ENCODE peak calls at places on chromosomes 7 and 10, in five cellular contexts. R, P, X, E and K are unnamed samples.

GRCh38 chr10:124917168-124917938 is 24.6 kb upstream of the ZRANB1 start:
- DNase-seq in R (peak), P (peak), X (peak), E (peak), K (peak)

GRCh38 chr7:16266877-16267276 is 154.5 kb downstream of the CRPPA start:
- DNase-seq in R (no peak), P (no peak), X (no peak), E (no peak), K (no peak)

GRCh38 chr7:126535176-126535575 is 717.6 kb downstream of the GRM8 start:
- DNase-seq in R (no peak), P (no peak), X (no peak), E (no peak), K (no peak)

GRCh38 chr7:29113384-29114102 is 32.8 kb downstream of the CPVL start:
- DNase-seq in R (peak), P (peak), X (peak), E (no peak), K (peak)

GRCh38 chr7:119842786-119843185 is 430.2 kb upstream of the KCND2 start:
- DNase-seq in R (no peak), P (no peak), X (no peak), E (no peak), K (no peak)

GRCh38 chr7:45700556-45700955 is 126.4 kb downstream of the ADCY1 start:
- DNase-seq in R (peak), P (no peak), X (no peak), E (no peak), K (no peak)

GRCh38 chr7:85185355-85186082 is 1.3 kb downstream of the SEMA3D start:
- DNase-seq in R (peak), P (peak), X (no peak), E (no peak), K (peak)

GRCh38 chr10:27383595-27384542 is 120.2 kb upstream of the RAB18 start:
- DNase-seq in R (no peak), P (peak), X (no peak), E (no peak), K (peak)

GRCh38 chr7:574661-575395 is 55.2 kb upstream of the PDGFA start:
- DNase-seq in R (no peak), P (no peak), X (no peak), E (no peak), K (no peak)

GRCh38 chr10:26505491-26505890 is 67.3 kb downstream of the APBB1IP start:
- DNase-seq in R (no peak), P (no peak), X (no peak), E (no peak), K (no peak)

GRCh38 chr7:157177333-157177993 is 38.7 kb downstream of the UBE3C start:
- DNase-seq in R (no peak), P (no peak), X (peak), E (no peak), K (no peak)

GRCh38 chr7:116727432-116728009 is 55.5 kb downstream of the MET start:
- DNase-seq in R (no peak), P (peak), X (no peak), E (no peak), K (peak)

GRCh38 chr10:95847007-95847406 is 60.8 kb upstream of the CC2D2B start:
- DNase-seq in R (no peak), P (no peak), X (no peak), E (no peak), K (no peak)

GRCh38 chr7:28510022-28510367 is 97.7 kb downstream of the CREB5 start:
- DNase-seq in R (no peak), P (no peak), X (no peak), E (no peak), K (no peak)

GRCh38 chr10:75074711-75075445 is 36.6 kb upstream of the SAMD8 start:
- DNase-seq in R (no peak), P (no peak), X (no peak), E (no peak), K (no peak)

GRCh38 chr7:108045154-108045553 is 42.2 kb upstream of the LAMB1 start:
- DNase-seq in R (no peak), P (no peak), X (no peak), E (no peak), K (peak)

GRCh38 chr7:43585521-43585920 is 2.6 kb downstream of the STK17A start:
- DNase-seq in R (no peak), P (peak), X (peak), E (peak), K (peak)

GRCh38 chr7:13797545-13797944 is 191.9 kb downstream of the ETV1 start:
- DNase-seq in R (no peak), P (no peak), X (no peak), E (no peak), K (peak)

GRCh38 chr7:101269664-101270063 is 24.8 kb upstream of the FIS1 start:
- DNase-seq in R (no peak), P (no peak), X (no peak), E (no peak), K (no peak)

GRCh38 chr7:18086165-18087030 is 58.8 kb upstream of the PRPS1L1 start:
- DNase-seq in R (no peak), P (peak), X (peak), E (no peak), K (peak)

GRCh38 chr10:132363376-132363775 is 31.4 kb downstream of the LRRC27 start:
- DNase-seq in R (no peak), P (no peak), X (no peak), E (no peak), K (no peak)

GRCh38 chr7:106344861-106345260 is 60.1 kb upstream of the NAMPT start:
- DNase-seq in R (no peak), P (no peak), X (no peak), E (no peak), K (peak)

GRCh38 chr10:88467835-88468485 is 115.2 kb downstream of the RNLS start:
- DNase-seq in R (no peak), P (peak), X (no peak), E (no peak), K (peak)

GRCh38 chr7:30594055-30594539 is 581 bp upstream of the GARS1 start:
- DNase-seq in R (peak), P (peak), X (peak), E (no peak), K (peak)

GRCh38 chr10:5547934-5548660 is 23.3 kb downstream of the CALML3 start:
- DNase-seq in R (no peak), P (no peak), X (no peak), E (no peak), K (no peak)

GRCh38 chr7:27110163-27110976 is 7.9 kb upstream of the HOXA2 start:
- DNase-seq in R (peak), P (no peak), X (no peak), E (no peak), K (no peak)

GRCh38 chr10:29926649-29927048 is 132.7 kb downstream of the JCAD start:
- DNase-seq in R (no peak), P (peak), X (no peak), E (no peak), K (peak)

GRCh38 chr10:18085855-18086254 is 54.4 kb upstream of the CACNB2 start:
- DNase-seq in R (no peak), P (no peak), X (no peak), E (no peak), K (no peak)